ENCODE peak calls at places on chromosomes 12 and 14, in ten cellular contexts. One of them, this sample, is unnamed.

GRCh38 chr12:25752910-25753309 is 199.8 kb upstream of the LMNTD1 start:
- DNase-seq in heart right ventricle: no peak
- DNase-seq in fibroblast of mammary gland: no peak
- DNase-seq in thoracic aorta: no peak
- DNase-seq in GM12864: no peak
- DNase-seq in mammary epithelial cell: no peak
- DNase-seq in cardiac fibroblast: no peak
- DNase-seq in hepatocyte: no peak
- DNase-seq in lower lobe of right lung: no peak
- DNase-seq in Panc1: no peak
- DNase-seq in this sample: no peak

GRCh38 chr12:64669270-64669842 is 59.1 kb downstream of the RASSF3 start:
- DNase-seq in heart right ventricle: peak
- DNase-seq in fibroblast of mammary gland: no peak
- DNase-seq in thoracic aorta: no peak
- DNase-seq in GM12864: peak
- DNase-seq in mammary epithelial cell: peak
- DNase-seq in cardiac fibroblast: no peak
- DNase-seq in hepatocyte: no peak
- DNase-seq in lower lobe of right lung: peak
- DNase-seq in Panc1: no peak
- DNase-seq in this sample: peak

GRCh38 chr12:130253866-130254265 is 83.8 kb upstream of the PIWIL1 start:
- DNase-seq in heart right ventricle: no peak
- DNase-seq in fibroblast of mammary gland: no peak
- DNase-seq in thoracic aorta: no peak
- DNase-seq in GM12864: no peak
- DNase-seq in mammary epithelial cell: no peak
- DNase-seq in cardiac fibroblast: no peak
- DNase-seq in hepatocyte: no peak
- DNase-seq in lower lobe of right lung: no peak
- DNase-seq in Panc1: no peak
- DNase-seq in this sample: no peak

GRCh38 chr12:53298154-53298553 is 1.3 kb upstream of the MYG1 start:
- DNase-seq in heart right ventricle: no peak
- DNase-seq in fibroblast of mammary gland: peak
- DNase-seq in thoracic aorta: no peak
- DNase-seq in GM12864: no peak
- DNase-seq in mammary epithelial cell: no peak
- DNase-seq in cardiac fibroblast: peak
- DNase-seq in hepatocyte: no peak
- DNase-seq in lower lobe of right lung: no peak
- DNase-seq in Panc1: no peak
- DNase-seq in this sample: no peak

GRCh38 chr12:58583956-58584355 is 336.3 kb downstream of the LRIG3 start:
- DNase-seq in heart right ventricle: no peak
- DNase-seq in fibroblast of mammary gland: peak
- DNase-seq in thoracic aorta: no peak
- DNase-seq in GM12864: no peak
- DNase-seq in mammary epithelial cell: no peak
- DNase-seq in cardiac fibroblast: no peak
- DNase-seq in hepatocyte: no peak
- DNase-seq in lower lobe of right lung: no peak
- DNase-seq in Panc1: no peak
- DNase-seq in this sample: no peak

GRCh38 chr12:108559748-108560147 is 1.2 kb downstream of the SART3 start:
- DNase-seq in heart right ventricle: no peak
- DNase-seq in fibroblast of mammary gland: no peak
- DNase-seq in thoracic aorta: no peak
- DNase-seq in GM12864: no peak
- DNase-seq in mammary epithelial cell: no peak
- DNase-seq in cardiac fibroblast: no peak
- DNase-seq in hepatocyte: no peak
- DNase-seq in lower lobe of right lung: no peak
- DNase-seq in Panc1: no peak
- DNase-seq in this sample: no peak

GRCh38 chr12:79655036-79655435 is 35.7 kb downstream of the PAWR start:
- DNase-seq in heart right ventricle: no peak
- DNase-seq in fibroblast of mammary gland: no peak
- DNase-seq in thoracic aorta: no peak
- DNase-seq in GM12864: no peak
- DNase-seq in mammary epithelial cell: no peak
- DNase-seq in cardiac fibroblast: no peak
- DNase-seq in hepatocyte: no peak
- DNase-seq in lower lobe of right lung: no peak
- DNase-seq in Panc1: no peak
- DNase-seq in this sample: no peak

GRCh38 chr14:68384335-68384734 is 408.5 kb downstream of the ZFP36L1 start:
- DNase-seq in heart right ventricle: peak
- DNase-seq in fibroblast of mammary gland: no peak
- DNase-seq in thoracic aorta: no peak
- DNase-seq in GM12864: no peak
- DNase-seq in mammary epithelial cell: no peak
- DNase-seq in cardiac fibroblast: peak
- DNase-seq in hepatocyte: peak
- DNase-seq in lower lobe of right lung: no peak
- DNase-seq in Panc1: no peak
- DNase-seq in this sample: no peak

GRCh38 chr12:47754881-47755280 is 3.8 kb downstream of the RAPGEF3 start:
- DNase-seq in heart right ventricle: peak
- DNase-seq in fibroblast of mammary gland: no peak
- DNase-seq in thoracic aorta: no peak
- DNase-seq in GM12864: no peak
- DNase-seq in mammary epithelial cell: no peak
- DNase-seq in cardiac fibroblast: no peak
- DNase-seq in hepatocyte: no peak
- DNase-seq in lower lobe of right lung: peak
- DNase-seq in Panc1: no peak
- DNase-seq in this sample: no peak

GRCh38 chr14:52703225-52703624 is 3.8 kb upstream of the PSMC6 start:
- DNase-seq in heart right ventricle: no peak
- DNase-seq in fibroblast of mammary gland: peak
- DNase-seq in thoracic aorta: no peak
- DNase-seq in GM12864: no peak
- DNase-seq in mammary epithelial cell: peak
- DNase-seq in cardiac fibroblast: peak
- DNase-seq in hepatocyte: peak
- DNase-seq in lower lobe of right lung: no peak
- DNase-seq in Panc1: no peak
- DNase-seq in this sample: no peak

GRCh38 chr14:32694795-32695449 is 243.8 kb upstream of the NPAS3 start:
- DNase-seq in heart right ventricle: no peak
- DNase-seq in fibroblast of mammary gland: no peak
- DNase-seq in thoracic aorta: no peak
- DNase-seq in GM12864: no peak
- DNase-seq in mammary epithelial cell: no peak
- DNase-seq in cardiac fibroblast: no peak
- DNase-seq in hepatocyte: no peak
- DNase-seq in lower lobe of right lung: no peak
- DNase-seq in Panc1: no peak
- DNase-seq in this sample: no peak

GRCh38 chr14:101788016-101788695 is 26.6 kb downstream of the PPP2R5C start:
- DNase-seq in heart right ventricle: no peak
- DNase-seq in fibroblast of mammary gland: peak
- DNase-seq in thoracic aorta: no peak
- DNase-seq in GM12864: no peak
- DNase-seq in mammary epithelial cell: no peak
- DNase-seq in cardiac fibroblast: no peak
- DNase-seq in hepatocyte: no peak
- DNase-seq in lower lobe of right lung: no peak
- DNase-seq in Panc1: no peak
- DNase-seq in this sample: no peak

GRCh38 chr14:101796479-101796878 is 35.0 kb downstream of the PPP2R5C start:
- DNase-seq in heart right ventricle: no peak
- DNase-seq in fibroblast of mammary gland: no peak
- DNase-seq in thoracic aorta: no peak
- DNase-seq in GM12864: no peak
- DNase-seq in mammary epithelial cell: no peak
- DNase-seq in cardiac fibroblast: no peak
- DNase-seq in hepatocyte: no peak
- DNase-seq in lower lobe of right lung: no peak
- DNase-seq in Panc1: no peak
- DNase-seq in this sample: no peak

GRCh38 chr14:101789222-101789621 is 27.7 kb downstream of the PPP2R5C start:
- DNase-seq in heart right ventricle: peak
- DNase-seq in fibroblast of mammary gland: no peak
- DNase-seq in thoracic aorta: no peak
- DNase-seq in GM12864: no peak
- DNase-seq in mammary epithelial cell: no peak
- DNase-seq in cardiac fibroblast: no peak
- DNase-seq in hepatocyte: no peak
- DNase-seq in lower lobe of right lung: no peak
- DNase-seq in Panc1: no peak
- DNase-seq in this sample: no peak

GRCh38 chr14:101790232-101790631 is 28.7 kb downstream of the PPP2R5C start:
- DNase-seq in heart right ventricle: no peak
- DNase-seq in fibroblast of mammary gland: no peak
- DNase-seq in thoracic aorta: no peak
- DNase-seq in GM12864: no peak
- DNase-seq in mammary epithelial cell: no peak
- DNase-seq in cardiac fibroblast: no peak
- DNase-seq in hepatocyte: no peak
- DNase-seq in lower lobe of right lung: no peak
- DNase-seq in Panc1: no peak
- DNase-seq in this sample: no peak

DNA sequence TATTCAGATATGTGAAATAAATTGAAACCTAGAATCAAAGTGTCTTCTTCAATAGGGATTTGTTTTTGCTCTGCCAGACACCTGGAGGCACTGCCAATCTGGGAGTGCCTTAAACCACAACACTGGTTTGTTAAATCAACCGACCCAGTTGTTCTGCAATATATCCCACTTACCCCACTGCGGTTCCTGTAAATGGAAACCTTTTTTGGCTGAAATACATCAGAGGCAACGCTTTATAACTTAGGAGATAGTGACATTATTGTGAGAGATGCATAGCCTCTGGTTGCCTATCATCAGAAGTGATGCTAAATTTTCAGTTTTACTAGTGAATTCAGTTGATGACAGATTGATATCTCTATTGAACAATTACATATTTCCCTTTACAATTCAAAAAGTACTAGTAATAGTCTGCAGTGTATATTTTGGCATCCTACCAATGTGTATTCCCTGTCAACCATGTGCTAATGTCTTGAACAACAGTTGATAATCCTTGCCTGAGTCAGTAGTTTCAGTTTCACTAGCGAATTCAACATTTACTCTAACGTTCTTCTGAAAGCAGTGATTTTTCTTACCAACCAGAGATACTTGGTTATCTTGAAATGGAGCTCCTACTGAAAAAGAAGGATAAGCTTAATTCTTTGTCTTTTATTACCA is 30.5 kb downstream of the PPP2R5C start:
- DNase-seq in heart right ventricle: no peak
- DNase-seq in fibroblast of mammary gland: peak
- DNase-seq in thoracic aorta: no peak
- DNase-seq in GM12864: no peak
- DNase-seq in mammary epithelial cell: peak
- DNase-seq in cardiac fibroblast: peak
- DNase-seq in hepatocyte: no peak
- DNase-seq in lower lobe of right lung: no peak
- DNase-seq in Panc1: no peak
- DNase-seq in this sample: no peak
- H3K4me3 ChIP-seq in heart right ventricle: peak
- H3K4me3 ChIP-seq in fibroblast of mammary gland: peak
- H3K4me3 ChIP-seq in thoracic aorta: peak
- H3K4me3 ChIP-seq in GM12864: no peak
- H3K4me3 ChIP-seq in mammary epithelial cell: peak
- H3K4me3 ChIP-seq in cardiac fibroblast: peak
- H3K4me3 ChIP-seq in hepatocyte: peak
- H3K4me3 ChIP-seq in lower lobe of right lung: peak
- H3K4me3 ChIP-seq in Panc1: peak
- H3K4me3 ChIP-seq in this sample: no peak

GRCh38 chr14:57402173-57402852 is 11.9 kb downstream of the NAA30 start:
- DNase-seq in heart right ventricle: no peak
- DNase-seq in fibroblast of mammary gland: no peak
- DNase-seq in thoracic aorta: no peak
- DNase-seq in GM12864: no peak
- DNase-seq in mammary epithelial cell: no peak
- DNase-seq in cardiac fibroblast: no peak
- DNase-seq in hepatocyte: no peak
- DNase-seq in lower lobe of right lung: no peak
- DNase-seq in Panc1: no peak
- DNase-seq in this sample: no peak
- H3K4me3 ChIP-seq in heart right ventricle: no peak
- H3K4me3 ChIP-seq in fibroblast of mammary gland: no peak
- H3K4me3 ChIP-seq in thoracic aorta: no peak
- H3K4me3 ChIP-seq in GM12864: no peak
- H3K4me3 ChIP-seq in mammary epithelial cell: no peak
- H3K4me3 ChIP-seq in cardiac fibroblast: no peak
- H3K4me3 ChIP-seq in hepatocyte: no peak
- H3K4me3 ChIP-seq in lower lobe of right lung: no peak
- H3K4me3 ChIP-seq in Panc1: no peak
- H3K4me3 ChIP-seq in this sample: no peak

GRCh38 chr12:56722832-56723231 is 2.3 kb downstream of the NACA start:
- DNase-seq in heart right ventricle: no peak
- DNase-seq in fibroblast of mammary gland: no peak
- DNase-seq in thoracic aorta: no peak
- DNase-seq in GM12864: no peak
- DNase-seq in mammary epithelial cell: no peak
- DNase-seq in cardiac fibroblast: no peak
- DNase-seq in hepatocyte: no peak
- DNase-seq in lower lobe of right lung: no peak
- DNase-seq in Panc1: no peak
- DNase-seq in this sample: no peak
- H3K4me3 ChIP-seq in heart right ventricle: peak
- H3K4me3 ChIP-seq in fibroblast of mammary gland: peak
- H3K4me3 ChIP-seq in thoracic aorta: peak
- H3K4me3 ChIP-seq in GM12864: peak
- H3K4me3 ChIP-seq in mammary epithelial cell: peak
- H3K4me3 ChIP-seq in cardiac fibroblast: no peak
- H3K4me3 ChIP-seq in hepatocyte: no peak
- H3K4me3 ChIP-seq in lower lobe of right lung: peak
- H3K4me3 ChIP-seq in Panc1: peak
- H3K4me3 ChIP-seq in this sample: peak

DNA sequence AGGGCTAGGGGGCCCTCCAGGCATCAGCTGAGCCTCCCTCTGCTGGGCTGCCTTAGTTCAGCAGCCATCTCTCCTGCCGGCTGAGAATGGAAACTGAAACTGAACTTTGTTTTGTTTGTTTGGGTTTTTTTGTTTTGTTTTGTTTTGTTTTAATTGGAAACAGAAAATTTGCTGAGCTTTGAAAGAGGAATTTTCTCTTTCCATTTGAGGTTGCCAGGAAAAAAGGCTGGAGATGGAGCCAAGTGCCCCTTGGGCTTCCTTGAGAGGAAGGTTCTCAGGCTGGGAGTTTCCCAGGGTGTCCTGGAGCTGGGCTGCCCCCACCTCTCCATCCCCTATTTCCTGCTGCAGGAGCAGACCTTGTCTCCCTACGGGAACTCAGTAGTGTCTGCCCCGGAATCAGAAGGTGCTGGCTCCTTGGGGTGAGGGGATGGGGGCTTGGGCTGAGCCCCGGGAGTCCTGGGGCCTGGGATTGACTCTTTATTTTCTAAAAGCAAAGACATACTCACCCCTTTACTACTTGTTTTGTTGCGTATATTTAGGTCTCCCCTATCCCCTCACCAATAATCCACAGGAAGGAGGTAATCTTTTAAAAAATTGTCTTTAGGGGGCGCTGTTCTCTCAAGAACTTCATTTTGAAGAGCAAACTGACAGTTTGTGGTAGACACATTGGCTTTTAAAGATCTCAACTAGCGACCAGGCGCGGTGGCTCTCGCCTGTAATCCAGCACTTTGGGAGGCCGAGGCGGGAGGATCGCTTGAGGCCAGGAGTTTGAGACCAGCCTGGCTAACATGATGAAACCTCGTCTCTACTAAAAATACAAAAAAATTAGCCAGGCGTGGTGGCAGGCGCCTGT is 21.3 kb upstream of the OASL start:
- DNase-seq in heart right ventricle: peak
- DNase-seq in fibroblast of mammary gland: peak
- DNase-seq in thoracic aorta: no peak
- DNase-seq in GM12864: peak
- DNase-seq in mammary epithelial cell: no peak
- DNase-seq in cardiac fibroblast: peak
- DNase-seq in hepatocyte: peak
- DNase-seq in lower lobe of right lung: peak
- DNase-seq in Panc1: peak
- DNase-seq in this sample: peak
- H3K4me3 ChIP-seq in heart right ventricle: peak
- H3K4me3 ChIP-seq in fibroblast of mammary gland: no peak
- H3K4me3 ChIP-seq in thoracic aorta: peak
- H3K4me3 ChIP-seq in GM12864: peak
- H3K4me3 ChIP-seq in mammary epithelial cell: peak
- H3K4me3 ChIP-seq in cardiac fibroblast: peak
- H3K4me3 ChIP-seq in hepatocyte: no peak
- H3K4me3 ChIP-seq in lower lobe of right lung: peak
- H3K4me3 ChIP-seq in Panc1: peak
- H3K4me3 ChIP-seq in this sample: peak

This sample was measured in GM06990.